ENCODE peak calls at places on chromosome 13, in four cellular contexts. T is body of pancreas, R is BE2C, O is hepatocyte. I is an unnamed sample.
A peak's percentile ranks its signal among the peaks of the same experiment; 100 is the strongest.

GRCh38 chr13:44271915-44272341 is 101.7 kb upstream of the SERP2 start:
- DNase-seq in T (no peak), R (peak; percentile 60), O (no peak), I (no peak)

GRCh38 chr13:73303858-73304257 is 245.1 kb downstream of the KLF5 start:
- DNase-seq in T (no peak), R (no peak), O (no peak), I (no peak)

GRCh38 chr13:75687145-75687763 is 51.1 kb downstream of the LMO7 start:
- DNase-seq in T (no peak), R (no peak), O (peak; percentile 67), I (peak; percentile 47)

GRCh38 chr13:109977212-109977968 is 191.0 kb upstream of the IRS2 start:
- DNase-seq in T (no peak), R (no peak), O (no peak), I (no peak)

GRCh38 chr13:41268764-41269163 is 5.4 kb upstream of the MTRF1 start:
- DNase-seq in T (no peak), R (peak; percentile 8), O (no peak), I (no peak)

GRCh38 chr13:31978021-31978420 is 53.6 kb upstream of the FRY start:
- DNase-seq in T (no peak), R (no peak), O (no peak), I (no peak)

GRCh38 chr13:42424182-42424581 is 149.8 kb upstream of the TNFSF11 start:
- DNase-seq in T (no peak), R (no peak), O (no peak), I (no peak)

GRCh38 chr13:93862259-93862658 is 617.2 kb downstream of the DCT start:
- DNase-seq in T (no peak), R (no peak), O (no peak), I (no peak)

GRCh38 chr13:83702021-83702420 is 180.3 kb downstream of the SLITRK1 start:
- DNase-seq in T (no peak), R (no peak), O (no peak), I (no peak)

GRCh38 chr13:65844266-65844841 is 1385.8 kb downstream of the PCDH9 start:
- DNase-seq in T (no peak), R (no peak), O (no peak), I (no peak)

GRCh38 chr13:44710576-44710975 is 134.4 kb upstream of the TSC22D1 start:
- DNase-seq in T (no peak), R (no peak), O (no peak), I (no peak)

GRCh38 chr13:41648314-41648935 is 191.1 kb downstream of the RGCC start:
- DNase-seq in T (no peak), R (no peak), O (peak; percentile 17), I (peak; percentile 6)

GRCh38 chr13:31101511-31102170 is 60.1 kb downstream of the HSPH1 start:
- DNase-seq in T (no peak), R (no peak), O (no peak), I (no peak)

GRCh38 chr13:40518481-40518882 is 148.0 kb downstream of the FOXO1 start:
- DNase-seq in T (peak; percentile 56), R (no peak), O (no peak), I (no peak)

GRCh38 chr13:44402902-44403719 is 29.5 kb downstream of the SERP2 start:
- DNase-seq in T (peak; percentile 33), R (no peak), O (no peak), I (peak; percentile 51)

GRCh38 chr13:41494202-41494601 is 36.9 kb downstream of the RGCC start:
- DNase-seq in T (no peak), R (no peak), O (no peak), I (no peak)

GRCh38 chr13:106610511-106610910 is 42.6 kb upstream of the ARGLU1 start:
- DNase-seq in T (no peak), R (no peak), O (peak; percentile 42), I (no peak)

GRCh38 chr13:62846302-62846701 is 1430.7 kb upstream of the PCDH20 start:
- DNase-seq in T (no peak), R (no peak), O (no peak), I (no peak)

GRCh38 chr13:87884874-87885273 is 213.7 kb downstream of the SLITRK5 start:
- DNase-seq in T (no peak), R (peak; percentile 59), O (peak; percentile 62), I (no peak)

GRCh38 chr13:27921961-27922910 is 2.4 kb downstream of the PDX1 start:
- DNase-seq in T (no peak), R (no peak), O (no peak), I (peak; percentile 43)

GRCh38 chr13:94798738-94799137 is 86.4 kb upstream of the SOX21 start:
- DNase-seq in T (no peak), R (no peak), O (peak; percentile 13), I (no peak)

GRCh38 chr13:75636339-75637095 is 387 bp downstream of the LMO7 start:
- DNase-seq in T (peak; percentile 29), R (peak; percentile 22), O (peak; percentile 43), I (peak; percentile 39)

GRCh38 chr13:95156208-95156607 is 145.0 kb downstream of the ABCC4 start:
- DNase-seq in T (no peak), R (no peak), O (no peak), I (no peak)

GRCh38 chr13:110121312-110122083 is 185.5 kb downstream of the COL4A1 start:
- DNase-seq in T (no peak), R (no peak), O (no peak), I (no peak)

GRCh38 chr13:106534844-106535551 is 464 bp downstream of the EFNB2 start:
- DNase-seq in T (peak; percentile 30), R (peak; percentile 35), O (peak; percentile 49), I (peak; percentile 27)

GRCh38 chr13:98746968-98747367 is 5.5 kb downstream of the SLC15A1 start:
- DNase-seq in T (no peak), R (no peak), O (peak; percentile 70), I (peak; percentile 94)

GRCh38 chr13:42373048-42373812 is 101.3 kb downstream of the AKAP11 start:
- DNase-seq in T (no peak), R (no peak), O (no peak), I (no peak)

GRCh38 chr13:107883561-107884175 is 331.7 kb downstream of the LIG4 start:
- DNase-seq in T (no peak), R (no peak), O (no peak), I (no peak)

GRCh38 chr13:27170521-27171243 is 929 bp downstream of the USP12 start:
- DNase-seq in T (peak; percentile 48), R (peak; percentile 54), O (peak; percentile 64), I (peak; percentile 45)

GRCh38 chr13:69857188-69857821 is 250.3 kb upstream of the ATXN8OS start:
- DNase-seq in T (no peak), R (no peak), O (peak; percentile 83), I (peak; percentile 57)

GRCh38 chr13:24502567-24503375 is 9.8 kb downstream of the PARP4 start:
- DNase-seq in T (no peak), R (no peak), O (peak; percentile 48), I (peak; percentile 87)

GRCh38 chr13:24503376-24503690 is 9.2 kb downstream of the PARP4 start:
- DNase-seq in T (no peak), R (no peak), O (no peak), I (peak; percentile 87)

GRCh38 chr13:24506698-24507335 is 5.8 kb downstream of the PARP4 start:
- DNase-seq in T (no peak), R (no peak), O (no peak), I (no peak)

GRCh38 chr13:24505256-24505655 is 7.3 kb downstream of the PARP4 start:
- DNase-seq in T (no peak), R (no peak), O (no peak), I (peak; percentile 56)

DNA sequence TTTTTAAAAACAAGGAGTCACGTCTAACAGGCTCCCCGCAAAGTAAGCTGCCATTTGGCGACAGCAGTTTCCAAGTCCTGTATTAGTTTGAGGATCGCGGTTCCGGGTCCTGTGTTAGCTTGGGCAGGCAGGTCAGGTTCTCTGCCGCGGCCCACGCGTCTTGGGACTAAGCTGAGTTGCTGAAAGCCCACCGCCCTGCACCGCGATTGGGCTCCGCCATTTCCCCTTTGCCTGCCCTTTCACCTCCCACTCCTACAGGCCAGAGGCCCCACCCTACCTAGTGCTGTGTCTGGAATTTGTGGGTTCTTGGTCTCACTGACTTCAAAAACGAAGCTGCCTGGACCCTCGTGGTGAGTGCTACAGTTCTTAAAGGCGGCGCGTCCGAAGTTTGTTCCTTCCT is 6.8 kb downstream of the PARP4 start:
- DNase-seq in T (no peak), R (no peak), O (no peak), I (no peak)
- H3K4me1 ChIP-seq in T (peaks cover 3% of the 10 kb centered on the region), R (no peaks in the 10 kb centered on the region), O (peaks cover 3% of the 10 kb centered on the region), I (peaks cover 5% of the 10 kb centered on the region)

DNA sequence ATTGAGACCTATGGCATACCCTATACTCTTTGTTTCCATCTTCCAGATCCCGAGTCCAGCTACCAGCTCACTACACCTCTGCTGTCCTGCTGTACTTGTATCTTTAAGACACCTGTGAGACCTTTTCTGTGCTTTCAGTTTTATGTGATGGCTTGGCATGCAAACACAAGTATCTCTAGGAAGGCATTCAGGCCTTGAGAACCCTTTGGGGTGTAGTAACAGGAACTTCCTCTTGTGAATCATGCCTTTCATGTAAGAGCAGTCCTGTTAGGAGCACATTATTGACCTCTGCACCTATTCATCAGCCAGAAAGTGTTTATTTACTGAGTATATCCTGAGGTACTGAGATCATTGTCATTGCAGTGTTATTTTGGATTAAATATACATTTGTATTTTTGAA is 87.0 kb upstream of the HTR2A start:
- DNase-seq in T (no peak), R (no peak), O (peak; percentile 10), I (no peak)
- H3K4me1 ChIP-seq in T (no peaks in the 10 kb centered on the region), R (no peaks in the 10 kb centered on the region), O (no peaks in the 10 kb centered on the region), I (no peaks in the 10 kb centered on the region)

DNA sequence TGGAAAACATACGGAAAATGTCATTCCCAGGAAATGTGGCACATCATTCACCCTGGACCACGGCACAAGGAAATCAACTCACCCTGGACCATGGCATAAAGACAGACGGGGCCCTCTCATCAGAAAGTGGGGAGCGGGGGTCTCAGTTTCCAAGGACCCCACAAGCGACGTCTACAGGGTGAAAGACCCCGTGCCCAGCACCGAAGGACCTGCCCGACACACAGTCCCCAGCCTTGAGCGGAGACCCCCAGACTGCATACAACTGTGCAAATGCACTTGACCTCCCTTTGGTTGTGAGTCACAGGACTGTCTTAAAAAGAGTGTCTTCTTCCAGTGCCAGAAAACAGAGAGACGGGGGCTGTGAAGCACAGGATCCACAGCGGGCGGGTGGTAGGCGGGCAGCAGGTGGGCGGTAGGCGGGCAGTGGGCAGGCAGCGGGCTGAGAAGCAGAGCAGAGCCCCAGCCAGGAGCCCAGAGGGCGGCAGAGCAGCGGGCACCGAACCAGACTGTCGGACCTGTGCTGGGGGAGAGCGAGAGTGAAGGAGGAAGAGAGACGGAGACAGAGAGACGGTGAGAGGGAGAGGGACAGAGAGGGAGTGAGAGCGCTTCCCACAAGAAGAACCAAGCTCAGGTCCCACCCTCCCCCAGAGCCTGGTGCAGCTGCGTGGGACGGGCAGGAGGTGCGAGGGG is 30.4 kb downstream of the RASA3 start:
- DNase-seq in T (no peak), R (no peak), O (no peak), I (no peak)
- H3K4me1 ChIP-seq in T (peaks cover 31% of the 10 kb centered on the region), R (peaks cover 19% of the 10 kb centered on the region), O (peaks cover 19% of the 10 kb centered on the region), I (no peaks in the 10 kb centered on the region)

GRCh38 chr13:77323858-77324257 is 3.0 kb downstream of the MYCBP2 start:
- DNase-seq in T (no peak), R (no peak), O (no peak), I (no peak)
- H3K4me1 ChIP-seq in T (peaks cover 57% of the 10 kb centered on the region), R (peaks cover 11% of the 10 kb centered on the region), O (peaks cover 8% of the 10 kb centered on the region), I (peaks cover 21% of the 10 kb centered on the region)

I was measured in small intestine.